ENCODE peak calls at places on chromosomes 16 and 17, in four cellular contexts. L is bronchial epithelial cell, B is activated B cell treated with CpG ODN at 0.5 μM for 24 hours, O is mesothelial cell of epicardium. X is an unnamed sample.

GRCh38 chr17:74528491-74529199 is 2.6 kb downstream of the CD300LB start:
- DNase-seq in B (peak), L (no peak), O (peak), X (no peak)

GRCh38 chr17:73323622-73324455 is 12.0 kb upstream of the CDC42EP4 start:
- DNase-seq in B (no peak), L (peak), O (no peak), X (no peak)

GRCh38 chr17:74682442-74683190 is 30.1 kb downstream of the CD300LF start:
- DNase-seq in B (no peak), O (no peak), L (no peak), X (no peak)

GRCh38 chr16:19375561-19376158 is 42.0 kb upstream of the TMC5 start:
- DNase-seq in L (peak), O (peak), B (no peak), X (peak)

GRCh38 chr16:81401035-81401950 is 43.3 kb upstream of the CMIP start:
- DNase-seq in L (peak), B (no peak), O (no peak), X (no peak)

GRCh38 chr16:27445502-27446175 is 43.7 kb downstream of the IL21R start:
- DNase-seq in B (no peak), L (no peak), O (no peak), X (no peak)

GRCh38 chr17:14590458-14591250 is 289.8 kb downstream of the HS3ST3B1 start:
- DNase-seq in B (no peak), L (no peak), O (no peak), X (no peak)

GRCh38 chr17:52157603-52158449 is 688 bp downstream of the CA10 start:
- DNase-seq in B (no peak), L (no peak), O (no peak), X (peak)

GRCh38 chr17:82647593-82648164 is 565 bp downstream of the WDR45B start:
- DNase-seq in O (peak), B (peak), L (no peak), X (peak)

GRCh38 chr17:43636446-43636845 is 25.3 kb downstream of the MEOX1 start:
- DNase-seq in L (no peak), B (no peak), O (no peak), X (no peak)

GRCh38 chr16:53912155-53912554 is 208.2 kb downstream of the FTO start:
- DNase-seq in O (no peak), L (peak), B (no peak), X (no peak)

GRCh38 chr16:85222151-85222863 is 110.0 kb upstream of the CIBAR2 start:
- DNase-seq in L (no peak), B (no peak), O (no peak), X (no peak)

GRCh38 chr16:28012031-28012445 is 51.5 kb downstream of the GSG1L start:
- DNase-seq in B (no peak), L (no peak), O (no peak), X (no peak)

GRCh38 chr17:34634551-34635160 is 55.3 kb downstream of the TMEM132E start:
- DNase-seq in B (no peak), O (no peak), L (no peak), X (no peak)

GRCh38 chr17:36977066-36977465 is 28.3 kb downstream of the AATF start:
- DNase-seq in B (no peak), L (no peak), O (no peak), X (no peak)

GRCh38 chr17:42002792-42003301 is 14.4 kb downstream of the DNAJC7 start:
- DNase-seq in O (no peak), L (no peak), B (no peak), X (no peak)

GRCh38 chr17:45371414-45372324 is 54.8 kb upstream of the MAP3K14 start:
- DNase-seq in L (peak), B (peak), O (peak), X (peak)

GRCh38 chr16:31086629-31086906 is 2.2 kb downstream of the PRSS53 start:
- DNase-seq in O (no peak), L (no peak), B (no peak), X (no peak)

GRCh38 chr17:63932008-63932561 is at the start of gene CD79B:
- DNase-seq in O (no peak), B (peak), L (no peak), X (no peak)

GRCh38 chr17:27370776-27371175 is 76.9 kb downstream of the WSB1 start:
- DNase-seq in O (no peak), B (no peak), L (no peak), X (no peak)

GRCh38 chr16:3057181-3058166 is 8.0 kb upstream of the IL32 start:
- DNase-seq in O (no peak), B (no peak), L (no peak), X (no peak)

GRCh38 chr17:9971991-9972390 is 66.9 kb upstream of the RCVRN start:
- DNase-seq in O (peak), B (no peak), L (peak), X (no peak)

GRCh38 chr16:74019608-74020007 is 277.0 kb upstream of the PSMD7 start:
- DNase-seq in L (no peak), B (no peak), O (no peak), X (no peak)

GRCh38 chr16:58511933-58512815 is 3.1 kb upstream of the SETD6 start:
- DNase-seq in L (peak), O (peak), B (peak), X (peak)

GRCh38 chr16:87678618-87679017 is 76.3 kb downstream of the JPH3 start:
- DNase-seq in L (no peak), B (no peak), O (no peak), X (no peak)

GRCh38 chr16:3134338-3135119 is at the start of gene ZNF213:
- DNase-seq in B (peak), O (peak), L (peak), X (peak)

GRCh38 chr17:3988297-3989120 is 24.3 kb upstream of the ATP2A3 start:
- DNase-seq in L (no peak), B (no peak), O (no peak), X (no peak)

GRCh38 chr16:57245472-57246113 is 534 bp downstream of the ARL2BP start:
- DNase-seq in B (no peak), O (no peak), L (no peak), X (no peak)

GRCh38 chr17:17788967-17789366 is 47.8 kb downstream of the SREBF1 start:
- DNase-seq in O (no peak), L (no peak), B (no peak), X (no peak)

DNA sequence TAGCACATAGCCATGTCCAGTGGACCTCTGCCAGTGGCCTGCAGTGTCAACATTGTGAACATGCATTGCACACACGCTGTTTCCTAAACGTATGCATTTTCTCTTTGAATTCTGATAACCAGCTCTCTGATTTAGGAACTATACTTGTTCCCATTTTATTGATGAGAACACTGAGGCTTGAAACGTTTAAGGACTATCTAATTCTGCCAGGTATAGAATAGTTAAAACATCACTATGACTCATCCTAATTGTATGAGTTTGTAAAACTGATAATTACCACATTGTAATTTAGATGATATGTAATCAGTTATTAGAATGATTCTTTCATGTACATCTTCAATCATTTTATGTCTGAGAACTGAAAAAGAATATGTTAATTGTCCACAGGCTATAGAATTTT is 3.1 kb downstream of the BEAN1 start:
- DNase-seq in O (no peak), L (no peak), B (no peak), X (no peak)
- TF ChIP-seq CTCF in O (no peak), L (no peak), B (no peak), X (no peak)

GRCh38 chr17:8799001-8799850 is at the start of gene MFSD6L:
- DNase-seq in B (no peak), L (no peak), O (peak), X (peak)
- TF ChIP-seq CTCF in B (no peak), L (no peak), O (no peak), X (peak)

GRCh38 chr17:67377727-67378443 is 804 bp downstream of the PITPNC1 start:
- DNase-seq in B (peak), L (peak), O (peak), X (peak)
- TF ChIP-seq CTCF in B (no peak), L (peak), O (no peak), X (peak)

DNA sequence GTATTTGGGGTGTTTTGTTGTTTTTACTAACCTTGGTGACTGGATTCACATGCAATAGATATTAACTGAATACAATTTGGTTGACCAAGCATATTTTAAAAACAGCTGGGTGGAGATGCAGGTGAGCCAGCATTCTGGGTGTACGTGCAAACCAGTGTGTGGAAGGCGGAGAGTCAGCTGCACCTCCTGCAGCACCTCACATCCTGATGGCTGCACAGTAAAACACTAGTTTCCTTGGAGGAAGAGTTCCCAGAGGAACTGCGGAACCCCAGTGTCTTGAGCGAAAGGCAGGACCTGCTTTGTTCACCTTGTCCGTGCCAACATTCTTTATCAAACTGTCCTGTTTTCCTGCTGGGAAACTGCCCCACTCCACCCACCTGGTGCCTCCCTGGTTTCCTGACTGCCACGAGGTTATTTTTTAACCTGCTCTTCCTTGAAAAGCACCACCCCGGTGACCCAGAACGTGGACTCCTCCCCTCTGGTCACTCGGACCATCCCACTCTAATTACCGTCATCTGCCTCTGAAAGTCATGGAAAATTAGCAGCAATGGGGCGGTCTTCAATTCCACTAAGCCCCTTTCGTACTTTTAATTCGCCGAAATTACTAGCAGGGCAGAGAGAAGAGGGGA is 1.0 kb upstream of the YPEL2 start:
- DNase-seq in O (no peak), B (no peak), L (peak), X (peak)
- TF ChIP-seq CTCF in O (no peak), B (no peak), L (no peak), X (no peak)

GRCh38 chr17:58706351-58707140 is 14.1 kb downstream of the RAD51C start:
- DNase-seq in L (no peak), O (no peak), B (no peak), X (no peak)

GRCh38 chr17:58710948-58711552 is 18.6 kb downstream of the RAD51C start:
- DNase-seq in B (no peak), O (no peak), L (peak), X (no peak)
- TF ChIP-seq CTCF in B (no peak), O (peak), L (peak), X (peak)

DNA sequence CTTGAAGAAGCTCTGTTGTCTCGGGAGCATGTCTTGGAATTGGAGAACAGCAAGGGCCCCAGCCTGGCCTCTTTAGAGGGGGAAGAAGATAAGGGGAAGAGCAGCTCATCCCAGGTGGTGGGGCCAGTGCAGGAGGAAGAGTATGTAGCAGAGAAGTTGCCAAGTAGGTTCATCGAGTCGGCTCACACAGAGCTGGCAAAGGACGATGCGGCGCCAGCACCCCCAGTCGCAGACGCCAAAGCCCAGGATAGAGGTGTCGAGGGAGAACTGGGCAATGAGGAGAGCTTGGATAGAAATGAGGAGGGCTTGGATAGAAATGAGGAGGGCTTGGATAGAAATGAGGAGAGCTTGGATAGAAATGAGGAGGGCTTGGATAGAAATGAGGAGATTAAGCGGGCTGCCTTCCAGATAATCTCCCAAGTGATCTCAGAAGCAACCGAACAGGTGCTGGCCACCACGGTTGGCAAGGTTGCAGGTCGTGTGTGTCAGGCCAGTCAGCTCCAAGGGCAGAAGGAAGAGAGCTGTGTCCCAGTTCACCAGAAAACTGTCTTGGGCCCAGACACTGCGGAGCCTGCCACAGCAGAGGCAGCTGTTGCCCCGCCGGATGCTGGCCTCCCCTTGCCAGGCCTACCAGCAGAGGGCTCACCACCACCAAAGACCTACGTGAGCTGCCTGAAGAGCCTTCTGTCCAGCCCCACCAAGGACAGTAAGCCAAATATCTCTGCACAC is 21.2 kb downstream of the AKAP1 start:
- DNase-seq in B (no peak), O (no peak), L (no peak), X (peak)
- TF ChIP-seq CTCF in B (no peak), O (peak), L (peak), X (peak)

DNA sequence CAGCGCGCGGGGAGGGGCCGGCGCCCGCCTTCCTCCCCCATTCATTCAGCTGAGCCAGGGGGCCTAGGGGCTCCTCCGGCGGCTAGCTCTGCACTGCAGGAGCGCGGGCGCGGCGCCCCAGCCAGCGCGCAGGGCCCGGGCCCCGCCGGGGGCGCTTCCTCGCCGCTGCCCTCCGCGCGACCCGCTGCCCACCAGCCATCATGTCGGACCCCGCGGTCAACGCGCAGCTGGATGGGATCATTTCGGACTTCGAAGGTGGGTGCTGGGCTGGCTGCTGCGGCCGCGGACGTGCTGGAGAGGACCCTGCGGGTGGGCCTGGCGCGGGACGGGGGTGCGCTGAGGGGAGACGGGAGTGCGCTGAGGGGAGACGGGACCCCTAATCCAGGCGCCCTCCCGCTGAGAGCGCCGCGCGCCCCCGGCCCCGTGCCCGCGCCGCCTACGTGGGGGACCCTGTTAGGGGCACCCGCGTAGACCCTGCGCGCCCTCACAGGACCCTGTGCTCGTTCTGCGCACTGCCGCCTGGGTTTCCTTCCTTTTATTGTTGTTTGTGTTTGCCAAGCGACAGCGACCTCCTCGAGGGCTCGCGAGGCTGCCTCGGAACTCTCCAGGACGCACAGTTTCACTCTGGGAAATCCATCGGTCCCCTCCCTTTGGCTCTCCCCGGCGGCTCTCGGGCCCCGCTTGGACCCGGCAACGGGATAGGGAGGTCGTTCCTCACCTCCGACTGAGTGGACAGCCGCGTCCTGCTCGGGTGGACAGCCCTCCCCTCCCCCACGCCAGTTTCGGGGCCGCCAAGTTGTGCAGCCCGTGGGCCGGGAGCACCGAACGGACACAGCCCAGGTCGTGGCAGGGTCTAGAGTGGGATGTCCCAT is 232.8 kb downstream of the SEC14L1 start:
- DNase-seq in O (peak), L (no peak), B (peak), X (peak)
- TF ChIP-seq CTCF in O (no peak), L (no peak), B (no peak), X (no peak)

GRCh38 chr17:67245694-67246397 is 850 bp upstream of the HELZ start:
- DNase-seq in B (peak), L (no peak), O (peak), X (peak)

GRCh38 chr17:67246398-67246647 is 1.3 kb upstream of the HELZ start:
- DNase-seq in L (no peak), O (no peak), B (no peak), X (no peak)

GRCh38 chr17:67245073-67245693 is at the start of gene HELZ:
- DNase-seq in O (peak), L (peak), B (peak), X (peak)

GRCh38 chr17:67243284-67243683 is 1.7 kb downstream of the HELZ start:
- DNase-seq in L (no peak), O (no peak), B (no peak), X (no peak)

DNA sequence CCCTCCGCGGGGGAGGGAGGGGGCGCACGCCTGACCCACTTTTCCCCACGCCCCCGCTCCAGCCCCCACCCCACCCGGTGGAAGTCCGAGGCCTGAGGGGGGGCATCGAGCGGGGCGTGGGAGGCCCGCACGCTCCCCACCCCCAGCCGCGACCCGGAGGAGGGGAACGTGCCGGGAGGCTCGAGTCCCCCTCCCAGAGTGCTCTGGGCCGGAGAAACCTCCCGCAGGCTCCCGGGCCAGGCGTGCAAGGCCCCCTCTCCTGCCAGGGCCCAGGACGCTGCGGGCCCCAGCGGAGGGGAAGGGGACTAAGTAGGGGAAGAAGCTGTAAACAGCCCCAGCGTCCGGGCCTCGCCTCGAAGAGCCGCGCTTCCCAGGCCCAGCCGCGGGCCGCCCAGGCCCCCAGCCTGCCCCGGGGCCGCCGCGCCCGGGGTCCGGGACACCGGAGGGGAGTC is 349 bp downstream of the HELZ start:
- DNase-seq in L (no peak), B (no peak), O (no peak), X (no peak)
- TF ChIP-seq CTCF in L (no peak), B (no peak), O (no peak), X (no peak)

X was measured in progenitor cell of endocrine pancreas.